ENCODE peak calls at places on chromosomes 13 and 19, in eight cellular contexts. W, V, U, N, Z, B, A and J are unnamed samples.
A peak's percentile ranks its signal among the peaks of the same experiment; 100 is the strongest.

GRCh38 chr13:95087746-95088305 is 213.4 kb downstream of the ABCC4 start:
- DNase-seq in B (peak; percentile 87), U (no peak), A (peak; percentile 39), V (no peak), N (peak; percentile 24), Z (no peak), W (no peak), J (no peak)

GRCh38 chr13:106078191-106078590 is 457.3 kb downstream of the EFNB2 start:
- DNase-seq in A (no peak), V (no peak), N (no peak), W (no peak), B (peak; percentile 53), Z (peak; percentile 22), U (no peak), J (no peak)

GRCh38 chr19:961866-962620 is 22.1 kb upstream of the WDR18 start:
- DNase-seq in U (no peak), A (peak; percentile 28), N (peak; percentile 47), Z (no peak), W (no peak), B (peak; percentile 82), V (no peak), J (no peak)

GRCh38 chr19:33264881-33265445 is 37.4 kb downstream of the CEBPA start:
- DNase-seq in A (no peak), B (no peak), U (no peak), W (no peak), Z (no peak), N (no peak), V (no peak), J (no peak)

GRCh38 chr13:51261610-51262249 is 39.5 kb downstream of the FAM124A start:
- DNase-seq in Z (no peak), W (no peak), N (no peak), V (no peak), B (no peak), U (no peak), A (no peak), J (no peak)

GRCh38 chr13:23731709-23732108 is 157.5 kb downstream of the MIPEP start:
- DNase-seq in Z (no peak), A (no peak), U (no peak), N (no peak), W (no peak), V (no peak), B (no peak), J (no peak)

GRCh38 chr13:49569993-49570689 is 15.2 kb downstream of the RCBTB1 start:
- DNase-seq in N (no peak), V (no peak), A (no peak), U (no peak), B (no peak), Z (no peak), W (no peak), J (no peak)

GRCh38 chr13:60519496-60519895 is 122.5 kb downstream of the TDRD3 start:
- DNase-seq in A (no peak), W (no peak), V (no peak), U (no peak), Z (no peak), N (no peak), B (no peak), J (no peak)

GRCh38 chr19:45798995-45799517 is 6.4 kb upstream of the DMWD start:
- DNase-seq in Z (peak; percentile 72), W (peak; percentile 80), A (peak; percentile 90), V (no peak), N (peak; percentile 90), B (no peak), U (no peak), J (peak; percentile 28)

GRCh38 chr19:17306285-17306714 is 628 bp downstream of the MRPL34 start:
- DNase-seq in A (no peak), W (no peak), Z (peak; percentile 77), B (no peak), N (no peak), U (no peak), V (no peak), J (no peak)

GRCh38 chr13:97798836-97799235 is 154.6 kb upstream of the IPO5 start:
- DNase-seq in Z (no peak), V (no peak), U (no peak), N (no peak), A (peak; percentile 24), B (no peak), W (no peak), J (no peak)

GRCh38 chr13:114101831-114102520 is 30.4 kb downstream of the RASA3 start:
- DNase-seq in B (peak; percentile 18), V (no peak), U (no peak), N (no peak), A (no peak), Z (no peak), W (peak; percentile 52), J (no peak)

GRCh38 chr13:72258340-72258981 is 391.5 kb upstream of the DACH1 start:
- DNase-seq in V (no peak), N (no peak), Z (no peak), W (no peak), U (no peak), A (no peak), B (no peak), J (no peak)

GRCh38 chr19:11238041-11238440 is 1.4 kb upstream of the ANGPTL8 start:
- DNase-seq in N (no peak), U (no peak), W (no peak), B (no peak), A (no peak), Z (no peak), V (no peak), J (no peak)

GRCh38 chr19:49890349-49891311 is 6.1 kb downstream of the IL4I1 start:
- DNase-seq in V (no peak), W (no peak), Z (peak; percentile 82), A (no peak), N (no peak), B (peak; percentile 86), U (peak; percentile 50), J (no peak)

GRCh38 chr13:74062933-74063332 is 71.3 kb downstream of the KLF12 start:
- DNase-seq in W (peak; percentile 77), U (no peak), B (no peak), A (peak; percentile 61), Z (no peak), N (peak; percentile 27), V (peak; percentile 27), J (no peak)